ENCODE peak calls at places on chromosome 13, in four cellular contexts. G is body of pancreas, F is neural progenitor cell, P is PC-9. U is an unnamed sample. For H3K4me1, the result is how much of the 10 kb centered on the place peaks cover.

GRCh38 chr13:64417609-64418008 is 2812.5 kb downstream of the PCDH9 start:
- DNase-seq in P (no peak), G (no peak), F (no peak), U (peak)

GRCh38 chr13:82800391-82800790 is 1081.9 kb downstream of the SLITRK1 start:
- DNase-seq in P (no peak), F (no peak), G (no peak), U (no peak)

GRCh38 chr13:97535619-97536018 is 101.7 kb downstream of the RAP2A start:
- DNase-seq in F (no peak), G (no peak), P (peak), U (peak)

GRCh38 chr13:105007166-105007808 is 1528.2 kb downstream of the EFNB2 start:
- DNase-seq in F (no peak), G (no peak), P (no peak), U (no peak)

GRCh38 chr13:45500492-45501174 is 35.9 kb downstream of the COG3 start:
- DNase-seq in P (peak), F (no peak), G (no peak), U (peak)

GRCh38 chr13:39967199-39967959 is 311.9 kb downstream of the COG6 start:
- DNase-seq in F (no peak), G (no peak), P (no peak), U (no peak)

GRCh38 chr13:112688560-112689497 is 1.0 kb upstream of the ATP11A start:
- DNase-seq in P (no peak), F (peak), G (peak), U (no peak)

GRCh38 chr13:77521194-77521593 is 14.3 kb upstream of the SCEL start:
- DNase-seq in P (peak), G (no peak), F (no peak), U (peak)

GRCh38 chr13:112849500-112849899 is 119.5 kb upstream of the MCF2L start:
- DNase-seq in G (peak), P (no peak), F (no peak), U (no peak)

GRCh38 chr13:36848228-36848982 is 29.4 kb downstream of the RFXAP start:
- DNase-seq in P (no peak), F (peak), G (no peak), U (no peak)

GRCh38 chr13:29805994-29806748 is 44.2 kb downstream of the UBL3 start:
- DNase-seq in F (no peak), G (no peak), P (no peak), U (no peak)

GRCh38 chr13:29808264-29808663 is 42.2 kb downstream of the UBL3 start:
- DNase-seq in F (no peak), P (no peak), G (no peak), U (no peak)

GRCh38 chr13:29810898-29811297 is 39.5 kb downstream of the UBL3 start:
- DNase-seq in G (no peak), P (no peak), F (no peak), U (no peak)

GRCh38 chr13:29815336-29815735 is 35.1 kb downstream of the UBL3 start:
- DNase-seq in G (no peak), F (no peak), P (no peak), U (no peak)

GRCh38 chr13:29810145-29810742 is 40.2 kb downstream of the UBL3 start:
- DNase-seq in P (no peak), G (no peak), F (no peak), U (no peak)
- H3K4me1 ChIP-seq in P (under half), G (half or more), F (under half), U (under half)

DNA sequence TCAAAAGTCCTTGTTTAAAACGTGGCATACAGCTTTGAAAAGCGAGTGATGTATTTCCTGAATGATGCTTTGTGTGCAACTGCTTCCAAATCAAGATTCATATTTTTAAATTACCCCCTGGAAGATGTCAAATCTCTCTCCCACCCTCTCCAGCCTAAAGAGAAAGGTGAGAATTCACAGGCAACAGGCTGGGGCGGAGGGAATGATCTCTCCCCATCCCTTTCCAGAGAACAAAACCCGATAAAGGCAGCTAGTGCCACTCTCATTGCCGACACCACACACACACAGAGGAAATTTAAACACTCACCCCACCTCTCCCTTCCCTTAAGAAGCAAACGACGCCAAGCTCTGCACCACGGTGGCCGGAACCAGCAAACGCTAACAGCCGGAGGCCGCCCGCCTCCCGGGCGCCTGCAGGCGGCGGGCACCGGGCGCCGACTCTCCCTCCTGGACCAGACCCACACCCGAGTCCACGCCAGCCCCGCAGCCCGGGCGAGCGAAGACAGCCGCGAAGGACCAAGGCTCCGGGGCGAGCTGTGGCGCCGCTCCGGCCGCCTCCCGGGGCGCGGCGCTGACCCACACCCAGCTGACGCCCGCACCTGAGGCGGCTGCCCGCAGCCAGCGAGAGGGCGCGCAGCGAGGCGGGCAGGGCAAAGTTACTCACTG is 485 bp downstream of the LNX2 start:
- DNase-seq in F (no peak), P (no peak), G (no peak), U (peak)
- TF ChIP-seq CTCF in F (no peak), P (no peak), G (peak), U (peak)

GRCh38 chr13:100063333-100063732 is 25.6 kb upstream of the PCCA start:
- DNase-seq in G (no peak), F (no peak), P (no peak), U (no peak)
- H3K27ac ChIP-seq in G (no peak), F (peak), P (no peak), U (no peak)

GRCh38 chr13:99856021-99856420 is 115.5 kb downstream of the ZIC5 start:
- DNase-seq in G (no peak), P (no peak), F (no peak), U (no peak)
- H3K4me1 ChIP-seq in G (under half), P (under half), F (half or more), U (under half)

GRCh38 chr13:93172109-93172508 is 54.5 kb upstream of the GPC6 start:
- DNase-seq in G (no peak), F (peak), P (no peak), U (no peak)
- TF ChIP-seq CTCF in G (no peak), F (peak), P (peak), U (peak)

DNA sequence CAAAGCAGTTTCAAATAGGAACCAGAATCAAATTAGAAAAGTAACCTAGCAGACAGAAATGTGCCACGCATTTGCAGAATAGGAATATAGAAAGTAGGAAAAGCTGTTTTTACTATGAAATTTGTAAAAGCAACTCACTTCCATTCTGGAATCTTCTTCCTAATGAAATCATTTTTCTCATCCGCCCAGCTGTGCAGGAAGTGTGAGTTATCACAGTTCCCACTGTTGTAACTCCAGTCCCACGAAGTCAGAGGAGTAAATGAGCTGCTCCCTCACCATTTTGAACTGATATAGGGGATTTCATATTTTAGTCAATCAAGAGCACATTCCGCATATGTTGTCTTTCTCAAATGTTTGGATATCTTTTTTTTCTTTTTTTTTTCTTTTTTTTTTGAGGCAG is 230.8 kb downstream of the TBC1D4 start:
- DNase-seq in G (no peak), P (no peak), F (no peak), U (no peak)
- H3K27ac ChIP-seq in G (no peak), P (no peak), F (no peak), U (no peak)

DNA sequence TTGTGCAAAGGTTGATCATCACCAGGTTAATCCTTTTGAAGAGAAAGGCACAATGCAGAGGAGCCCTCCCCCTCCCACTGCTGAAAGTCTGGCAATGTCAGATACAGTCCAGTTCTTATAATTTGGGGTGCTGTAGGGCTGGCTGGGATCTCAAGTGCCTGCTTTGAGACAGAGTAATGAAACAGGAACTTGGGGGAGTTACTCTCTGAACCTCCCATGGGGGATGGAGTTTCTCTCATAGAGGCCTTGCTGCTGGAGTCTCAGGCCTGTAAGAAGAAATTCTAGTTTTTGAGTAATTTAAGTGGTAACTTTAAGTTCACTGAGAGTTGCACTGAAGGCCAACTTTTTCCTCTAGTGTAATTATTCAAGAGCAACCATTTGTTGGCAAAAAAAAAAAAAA is 410.5 kb downstream of the KCNRG start:
- DNase-seq in G (no peak), P (no peak), F (no peak), U (no peak)
- H3K4me1 ChIP-seq in G (under half), P (under half), F (under half), U (under half)

GRCh38 chr13:114338959-114339358 is 24.7 kb downstream of the CHAMP1 start:
- DNase-seq in P (no peak), G (no peak), F (no peak), U (no peak)

GRCh38 chr13:114339779-114340534 is 25.7 kb downstream of the CHAMP1 start:
- DNase-seq in F (no peak), G (peak), P (peak), U (peak)

GRCh38 chr13:114341003-114341777 is 26.9 kb downstream of the CHAMP1 start:
- DNase-seq in P (no peak), F (no peak), G (no peak), U (no peak)
- TF ChIP-seq CTCF in P (no peak), F (no peak), G (no peak), U (no peak)